ENCODE peak calls at places on chromosomes 4 and X, in ten cellular contexts. N is colonic mucosa, S is GM23248, E is thoracic aorta, I is GM23338, U is H9, P is cardiac muscle cell, D is right atrium auricular region, V is endodermal cell, J is neural progenitor cell. G is an unnamed sample.

GRCh38 chr4:164536829-164537228 is 217.1 kb upstream of the SMIM31 start:
- DNase-seq in N (no peak), S (peak; percentile 84), E (no peak), I (no peak), U (no peak), P (no peak), D (no peak), V (no peak), J (no peak), G (no peak)

GRCh38 chr4:17316566-17316965 is 195.3 kb downstream of the QDPR start:
- DNase-seq in N (no peak), S (no peak), E (no peak), I (no peak), U (no peak), P (no peak), D (no peak), V (no peak), J (no peak), G (no peak)

GRCh38 chrX:12228862-12229261 is 90.6 kb downstream of the FRMPD4 start:
- DNase-seq in N (no peak), S (no peak), E (no peak), I (no peak), U (no peak), P (no peak), D (no peak), V (no peak), J (no peak), G (no peak)

GRCh38 chrX:18681996-18682395 is 10.1 kb upstream of the RS1 start:
- DNase-seq in N (no peak), S (no peak), E (no peak), I (no peak), U (no peak), P (no peak), D (no peak), V (no peak), J (no peak), G (no peak)

GRCh38 chr4:25032126-25032525 is 1.4 kb upstream of the LGI2 start:
- DNase-seq in N (no peak), S (peak; percentile 64), E (no peak), I (no peak), U (no peak), P (peak; percentile 27), D (no peak), V (no peak), J (no peak), G (no peak)

GRCh38 chrX:110180176-110180927 is 137.5 kb downstream of the AMMECR1 start:
- DNase-seq in N (no peak), S (peak; percentile 84), E (no peak), I (no peak), U (no peak), P (peak; percentile 72), D (no peak), V (no peak), J (no peak), G (peak; percentile 49)

GRCh38 chr4:32003548-32003947 is 1283.4 kb downstream of the PCDH7 start:
- DNase-seq in N (no peak), S (no peak), E (no peak), I (peak; percentile 45), U (no peak), P (no peak), D (no peak), V (peak; percentile 55), J (no peak), G (no peak)

GRCh38 chr4:55781809-55782208 is 37.8 kb upstream of the EXOC1L start:
- DNase-seq in N (peak; percentile 27), S (no peak), E (no peak), I (no peak), U (no peak), P (peak; percentile 39), D (no peak), V (no peak), J (no peak), G (no peak)

GRCh38 chrX:29155286-29155685 is 568.0 kb downstream of the IL1RAPL1 start:
- DNase-seq in N (no peak), S (no peak), E (no peak), I (peak; percentile 8), U (no peak), P (no peak), D (no peak), V (no peak), J (peak; percentile 27), G (no peak)

GRCh38 chr4:110361921-110362320 is 114.0 kb upstream of the ENPEP start:
- DNase-seq in N (no peak), S (peak; percentile 29), E (no peak), I (no peak), U (no peak), P (peak; percentile 85), D (no peak), V (no peak), J (no peak), G (peak; percentile 4)
- H3K27ac ChIP-seq in N (no peak overlapping the region), S (no peak overlapping the region), E (no peak overlapping the region), I (no peak overlapping the region), U (no peak overlapping the region), P (no peak overlapping the region), D (no peak overlapping the region), V (no peak overlapping the region), J (no peak overlapping the region), G (no peak overlapping the region)

GRCh38 chr4:7767966-7768365 is 171.7 kb downstream of the AFAP1 start:
- DNase-seq in N (no peak), S (no peak), E (no peak), I (no peak), U (no peak), P (no peak), D (no peak), V (no peak), J (no peak), G (no peak)
- H3K4me1 ChIP-seq in N (peaks cover 8% of the 10 kb centered on the region), S (no peaks in the 10 kb centered on the region), E (no peaks in the 10 kb centered on the region), I (no peaks in the 10 kb centered on the region), U (no peaks in the 10 kb centered on the region), P (no peaks in the 10 kb centered on the region), D (no peaks in the 10 kb centered on the region), V (no peaks in the 10 kb centered on the region), J (peaks cover 3% of the 10 kb centered on the region), G (no peaks in the 10 kb centered on the region)

GRCh38 chr4:6916587-6917444 is 7.2 kb downstream of the TBC1D14 start:
- DNase-seq in N (peak; percentile 85), S (peak; percentile 21), E (no peak), I (no peak), U (no peak), P (peak; percentile 26), D (no peak), V (peak; percentile 58), J (no peak), G (no peak)

GRCh38 chr4:6918345-6918744 is 8.7 kb downstream of the TBC1D14 start:
- DNase-seq in N (no peak), S (no peak), E (no peak), I (no peak), U (no peak), P (no peak), D (no peak), V (peak; percentile 54), J (no peak), G (no peak)

GRCh38 chr4:6916069-6916586 is 6.5 kb downstream of the TBC1D14 start:
- DNase-seq in N (no peak), S (no peak), E (no peak), I (no peak), U (no peak), P (no peak), D (no peak), V (no peak), J (no peak), G (no peak)

GRCh38 chr4:6915041-6916005 is 5.7 kb downstream of the TBC1D14 start:
- DNase-seq in N (no peak), S (no peak), E (no peak), I (no peak), U (no peak), P (no peak), D (no peak), V (no peak), J (no peak), G (no peak)

GRCh38 chr4:6917445-6918241 is 8.0 kb downstream of the TBC1D14 start:
- DNase-seq in N (peak; percentile 96), S (no peak), E (no peak), I (peak; percentile 76), U (peak; percentile 59), P (peak; percentile 34), D (peak; percentile 81), V (peak; percentile 86), J (peak; percentile 62), G (peak; percentile 60)
- H3K27ac ChIP-seq in N (peak overlapping the region; percentile 87), S (no peak overlapping the region), E (no peak overlapping the region), I (peak overlapping the region; percentile 70), U (no peak overlapping the region), P (no peak overlapping the region), D (peak overlapping the region; percentile 60), V (no peak overlapping the region), J (peak overlapping the region; percentile 12), G (no peak overlapping the region)

GRCh38 chr4:15694431-15694830 is 8.4 kb upstream of the BST1 start:
- DNase-seq in N (no peak), S (no peak), E (no peak), I (no peak), U (no peak), P (no peak), D (no peak), V (no peak), J (no peak), G (no peak)

GRCh38 chr4:15691346-15692140 is 9.9 kb downstream of the FAM200B start:
- DNase-seq in N (no peak), S (peak; percentile 79), E (no peak), I (no peak), U (no peak), P (peak; percentile 63), D (no peak), V (no peak), J (peak; percentile 23), G (peak; percentile 55)

GRCh38 chr4:15688056-15688455 is 6.4 kb downstream of the FAM200B start:
- DNase-seq in N (no peak), S (peak; percentile 48), E (no peak), I (no peak), U (no peak), P (no peak), D (no peak), V (no peak), J (no peak), G (no peak)

GRCh38 chr4:15690020-15690809 is 8.6 kb downstream of the FAM200B start:
- DNase-seq in N (no peak), S (peak; percentile 92), E (no peak), I (peak; percentile 87), U (no peak), P (peak; percentile 97), D (no peak), V (peak; percentile 66), J (peak; percentile 76), G (peak; percentile 61)

GRCh38 chr4:15689540-15689939 is 7.9 kb downstream of the FAM200B start:
- DNase-seq in N (no peak), S (peak; percentile 37), E (no peak), I (no peak), U (no peak), P (peak; percentile 49), D (no peak), V (no peak), J (no peak), G (no peak)
- H3K4me1 ChIP-seq in N (no peaks in the 10 kb centered on the region), S (peaks cover 55% of the 10 kb centered on the region), E (peaks cover 7% of the 10 kb centered on the region), I (peaks cover 12% of the 10 kb centered on the region), U (peaks cover 10% of the 10 kb centered on the region), P (no peaks in the 10 kb centered on the region), D (no peaks in the 10 kb centered on the region), V (peaks cover 4% of the 10 kb centered on the region), J (peaks cover 57% of the 10 kb centered on the region), G (peaks cover 38% of the 10 kb centered on the region)

GRCh38 chr4:185651851-185652250 is 116.5 kb upstream of the PDLIM3 start:
- DNase-seq in N (no peak), S (no peak), E (no peak), I (no peak), U (no peak), P (no peak), D (no peak), V (no peak), J (no peak), G (no peak)
- H3K27ac ChIP-seq in N (no peak overlapping the region), S (no peak overlapping the region), E (peak overlapping the region; percentile 54), I (peak overlapping the region; percentile 42), U (peak overlapping the region; percentile 29), P (peak overlapping the region; percentile 49), D (peak overlapping the region; percentile 37), V (no peak overlapping the region), J (no peak overlapping the region), G (no peak overlapping the region)